ENCODE peak calls at places on chromosome 17, in six cellular contexts. T is stimulated activated CD4-positive, alpha-beta T cell treated with anti-CD3 and anti-CD28 coated beads, Interleukin-1b, Interleukin-23, amount 100 ng/mL, for 4 hours; H is HL-60; P is substantia nigra; I is astrocyte of the spinal cord; R is NCI-H187. W is an unnamed sample.

GRCh38 chr17:70060415-70060814 is 14.6 kb upstream of the KCNJ16 start:
- DNase-seq in T (no peak), H (no peak), P (no peak), I (peak), R (no peak), W (no peak)

GRCh38 chr17:46832306-46832895 is 13.9 kb upstream of the WNT3 start:
- DNase-seq in T (no peak), H (no peak), P (no peak), I (no peak), R (no peak), W (no peak)

GRCh38 chr17:17028059-17028877 is 14.0 kb upstream of the MPRIP start:
- DNase-seq in T (no peak), H (no peak), P (no peak), I (peak), R (no peak), W (no peak)

GRCh38 chr17:39926588-39927100 is 757 bp downstream of the ORMDL3 start:
- DNase-seq in T (peak), H (peak), P (no peak), I (peak), R (no peak), W (no peak)

GRCh38 chr17:7351665-7352558 is at the start of gene KCTD11:
- DNase-seq in T (peak), H (no peak), P (peak), I (peak), R (no peak), W (no peak)

GRCh38 chr17:15398291-15398690 is 56.9 kb upstream of the TEKT3 start:
- DNase-seq in T (no peak), H (peak), P (no peak), I (peak), R (no peak), W (no peak)

GRCh38 chr17:60519795-60520194 is 6.2 kb downstream of the APPBP2 start:
- DNase-seq in T (no peak), H (no peak), P (no peak), I (no peak), R (no peak), W (no peak)

GRCh38 chr17:18179804-18180203 is 3.8 kb upstream of the ALKBH5 start:
- DNase-seq in T (no peak), H (no peak), P (no peak), I (no peak), R (no peak), W (no peak)

GRCh38 chr17:73803867-73804539 is 159.8 kb upstream of the SDK2 start:
- DNase-seq in T (no peak), H (no peak), P (no peak), I (no peak), R (no peak), W (peak)

GRCh38 chr17:50842506-50843149 is 7.2 kb downstream of the WFIKKN2 start:
- DNase-seq in T (no peak), H (no peak), P (no peak), I (no peak), R (no peak), W (no peak)